ENCODE peak calls at places on chromosomes 13 and 19, in four cellular contexts. K is AG04450; A is ureter; C is stimulated activated naive CD4-positive, alpha-beta T cell. M is an unnamed sample.

GRCh38 chr19:49339364-49340068 is 4.3 kb downstream of the CD37 start:
- DNase-seq in C (no peak), A (peak), K (peak), M (no peak)

GRCh38 chr19:982567-983170 is 1.5 kb upstream of the WDR18 start:
- DNase-seq in A (peak), K (no peak), C (peak), M (peak)

GRCh38 chr13:109146912-109147624 is 517.7 kb downstream of the MYO16 start:
- DNase-seq in K (peak), A (no peak), C (no peak), M (no peak)

GRCh38 chr19:39870171-39870971 is 24.2 kb upstream of the FBL start:
- DNase-seq in C (no peak), K (no peak), A (no peak), M (no peak)

GRCh38 chr19:53877361-53877766 is 4.6 kb upstream of the PRKCG start:
- DNase-seq in C (peak), A (no peak), K (no peak), M (peak)

GRCh38 chr19:42023121-42023942 is 29.3 kb upstream of the ATP1A3 start:
- DNase-seq in C (no peak), K (no peak), A (no peak), M (no peak)

GRCh38 chr19:57248646-57249045 is 8.2 kb downstream of the ZNF805 start:
- DNase-seq in A (peak), K (no peak), C (no peak), M (no peak)

GRCh38 chr19:1495799-1496713 is 5.1 kb downstream of the REEP6 start:
- DNase-seq in C (no peak), A (peak), K (no peak), M (no peak)

M was measured in central memory CD4-positive, alpha-beta T cell.